ENCODE peak calls at places on chromosomes 13 and 19, in six cellular contexts. X is GM13977, T is heart right ventricle, K is endodermal cell, E is neural crest cell, R is HFFc6. V is an unnamed sample.

GRCh38 chr19:6424190-6424938 is at the start of gene KHSRP:
- DNase-seq in X (peak; percentile 60), T (peak; percentile 34), K (no peak), E (no peak), R (no peak), V (no peak)

GRCh38 chr19:56119585-56119978 is 1.5 kb downstream of the ZNF787 start:
- DNase-seq in X (no peak), T (no peak), K (no peak), E (no peak), R (peak; percentile 30), V (no peak)

GRCh38 chr13:87128006-87128405 is 543.2 kb upstream of the SLITRK5 start:
- DNase-seq in X (no peak), T (no peak), K (peak; percentile 81), E (no peak), R (no peak), V (no peak)

GRCh38 chr19:33456845-33457220 is 64.8 kb downstream of the PEPD start:
- DNase-seq in X (no peak), T (no peak), K (no peak), E (no peak), R (no peak), V (no peak)

GRCh38 chr13:45749026-45749759 is 47.1 kb downstream of the CBY2 start:
- DNase-seq in X (no peak), T (no peak), K (peak; percentile 53), E (no peak), R (no peak), V (no peak)

GRCh38 chr13:34682406-34682805 is 259.7 kb upstream of the NBEA start:
- DNase-seq in X (no peak), T (no peak), K (no peak), E (no peak), R (no peak), V (no peak)

GRCh38 chr19:18520848-18521691 is 800 bp downstream of the ELL start:
- DNase-seq in X (peak; percentile 58), T (peak; percentile 54), K (peak; percentile 73), E (peak; percentile 33), R (no peak), V (no peak)

GRCh38 chr13:101434486-101434885 is 18.0 kb upstream of the ITGBL1 start:
- DNase-seq in X (no peak), T (no peak), K (no peak), E (no peak), R (no peak), V (no peak)

GRCh38 chr13:111518161-111518791 is 197.8 kb downstream of the TEX29 start:
- DNase-seq in X (no peak), T (no peak), K (peak; percentile 66), E (no peak), R (no peak), V (no peak)

GRCh38 chr13:110448230-110448629 is 113.3 kb downstream of the RAB20 start:
- DNase-seq in X (no peak), T (no peak), K (no peak), E (no peak), R (peak; percentile 77), V (no peak)

GRCh38 chr19:45254044-45254531 is 3.0 kb downstream of the MARK4 start:
- DNase-seq in X (no peak), T (no peak), K (peak; percentile 49), E (no peak), R (no peak), V (no peak)

GRCh38 chr19:7908078-7908699 is 4.5 kb downstream of the MAP2K7 start:
- DNase-seq in X (no peak), T (no peak), K (no peak), E (no peak), R (no peak), V (no peak)

GRCh38 chr13:33111414-33112110 is 95.3 kb downstream of the KL start:
- DNase-seq in X (no peak), T (no peak), K (no peak), E (no peak), R (no peak), V (no peak)

GRCh38 chr19:46000497-46001246 is 5.4 kb downstream of the CCDC61 start:
- DNase-seq in X (peak; percentile 84), T (peak; percentile 44), K (peak; percentile 92), E (no peak), R (no peak), V (peak; percentile 85)

GRCh38 chr19:35155441-35155840 is 906 bp downstream of the FXYD5 start:
- DNase-seq in X (no peak), T (no peak), K (no peak), E (no peak), R (no peak), V (peak; percentile 58)

GRCh38 chr19:4844348-4845179 is 13.1 kb upstream of the TICAM1 start:
- DNase-seq in X (no peak), T (peak; percentile 39), K (no peak), E (no peak), R (no peak), V (no peak)

GRCh38 chr19:28008695-28009094 is 1204.3 kb downstream of the UQCRFS1 start:
- DNase-seq in X (no peak), T (no peak), K (peak; percentile 63), E (no peak), R (no peak), V (no peak)

GRCh38 chr19:28009696-28010095 is 1203.3 kb downstream of the UQCRFS1 start:
- DNase-seq in X (no peak), T (no peak), K (no peak), E (no peak), R (no peak), V (no peak)

GRCh38 chr19:28010656-28011055 is 1202.3 kb downstream of the UQCRFS1 start:
- DNase-seq in X (no peak), T (no peak), K (no peak), E (no peak), R (no peak), V (no peak)

GRCh38 chr19:28014821-28015405 is 1198.0 kb downstream of the UQCRFS1 start:
- DNase-seq in X (no peak), T (no peak), K (no peak), E (no peak), R (no peak), V (no peak)

DNA sequence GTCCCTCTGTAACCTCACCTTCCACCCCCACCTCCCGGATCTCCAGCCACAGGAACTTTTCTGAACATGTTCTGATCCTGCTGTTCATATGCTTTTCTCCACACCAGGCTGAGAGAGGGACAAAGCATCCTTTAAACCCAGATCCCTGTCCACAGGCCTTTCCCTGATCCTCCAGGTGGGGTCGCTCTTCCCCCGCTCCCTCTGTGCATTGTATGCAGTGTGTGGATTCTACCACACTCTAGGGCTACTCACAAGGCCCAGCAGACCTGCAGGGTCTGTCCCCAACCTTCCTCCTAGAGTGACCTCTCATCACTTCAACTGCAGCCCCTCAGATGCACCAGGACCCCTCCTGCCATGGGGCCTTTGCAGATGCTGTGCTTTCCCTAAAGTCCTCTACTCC is 1200.6 kb downstream of the UQCRFS1 start:
- DNase-seq in X (no peak), T (no peak), K (peak; percentile 91), E (no peak), R (no peak), V (no peak)
- TF ChIP-seq CTCF in X (peak; percentile 5), T (no peak), K (peak; percentile 97), E (no peak), R (no peak), V (peak; percentile 34)

DNA sequence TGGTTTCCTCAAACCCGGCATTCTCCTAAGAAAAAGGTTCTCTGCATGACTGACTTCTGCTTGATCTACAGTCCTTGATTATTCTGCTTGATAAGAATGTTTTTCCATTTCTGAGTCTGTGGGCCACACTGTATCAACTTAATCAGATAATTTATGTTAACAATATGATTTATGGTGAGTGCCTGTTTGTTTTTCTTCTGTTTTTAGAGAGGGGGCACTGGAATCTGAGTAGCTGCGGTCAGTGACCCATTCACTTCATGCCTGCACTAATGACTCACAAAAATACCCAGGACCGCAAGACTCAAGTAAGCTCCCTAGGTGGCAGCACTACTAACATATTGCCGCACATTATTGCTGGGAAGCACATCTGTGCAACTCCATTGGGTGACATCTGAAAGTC is 542.3 kb upstream of the ATXN8OS start:
- DNase-seq in X (peak; percentile 17), T (no peak), K (peak; percentile 77), E (no peak), R (peak; percentile 0), V (peak; percentile 13)
- TF ChIP-seq CTCF in X (peak; percentile 58), T (no peak), K (peak; percentile 76), E (peak; percentile 58), R (peak; percentile 33), V (peak; percentile 35)

DNA sequence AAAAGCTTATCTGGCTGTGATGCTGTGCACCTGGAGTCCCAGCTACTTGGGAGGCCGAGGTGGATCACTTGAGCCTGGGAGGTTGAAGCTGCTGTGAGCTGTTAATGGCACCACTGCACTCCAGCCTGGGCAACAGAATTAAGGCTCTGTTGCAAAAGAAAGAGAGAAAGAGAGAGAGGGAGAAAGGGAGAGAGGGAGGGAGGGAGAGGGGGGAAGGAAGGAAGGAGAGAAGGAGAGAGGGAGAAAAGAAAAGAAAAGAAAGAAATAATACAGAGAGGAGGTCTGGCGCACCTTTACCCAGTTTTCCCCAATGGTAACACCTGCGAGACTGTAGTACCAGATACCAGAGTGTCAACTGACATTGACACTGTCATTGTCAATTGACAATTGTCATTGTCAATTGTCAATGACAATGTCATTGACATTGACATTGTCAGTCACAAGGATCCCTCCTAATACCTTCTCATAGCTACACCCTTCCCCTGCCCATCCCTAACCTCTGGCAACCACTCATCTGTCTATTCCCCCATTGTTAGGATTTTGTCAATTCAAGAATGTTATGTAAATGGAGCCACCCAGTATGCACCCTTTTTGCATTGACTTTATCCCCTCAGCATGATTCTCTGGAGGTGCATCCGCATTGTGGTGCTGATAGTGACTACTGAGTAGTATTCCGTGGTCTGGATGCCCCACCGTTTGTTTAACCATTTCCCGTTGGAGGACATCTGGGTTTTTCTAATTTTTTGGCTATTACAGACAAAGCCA is 21.3 kb downstream of the PAK4 start:
- DNase-seq in X (no peak), T (no peak), K (no peak), E (no peak), R (no peak), V (no peak)
- TF ChIP-seq CTCF in X (no peak), T (no peak), K (no peak), E (no peak), R (no peak), V (no peak)

DNA sequence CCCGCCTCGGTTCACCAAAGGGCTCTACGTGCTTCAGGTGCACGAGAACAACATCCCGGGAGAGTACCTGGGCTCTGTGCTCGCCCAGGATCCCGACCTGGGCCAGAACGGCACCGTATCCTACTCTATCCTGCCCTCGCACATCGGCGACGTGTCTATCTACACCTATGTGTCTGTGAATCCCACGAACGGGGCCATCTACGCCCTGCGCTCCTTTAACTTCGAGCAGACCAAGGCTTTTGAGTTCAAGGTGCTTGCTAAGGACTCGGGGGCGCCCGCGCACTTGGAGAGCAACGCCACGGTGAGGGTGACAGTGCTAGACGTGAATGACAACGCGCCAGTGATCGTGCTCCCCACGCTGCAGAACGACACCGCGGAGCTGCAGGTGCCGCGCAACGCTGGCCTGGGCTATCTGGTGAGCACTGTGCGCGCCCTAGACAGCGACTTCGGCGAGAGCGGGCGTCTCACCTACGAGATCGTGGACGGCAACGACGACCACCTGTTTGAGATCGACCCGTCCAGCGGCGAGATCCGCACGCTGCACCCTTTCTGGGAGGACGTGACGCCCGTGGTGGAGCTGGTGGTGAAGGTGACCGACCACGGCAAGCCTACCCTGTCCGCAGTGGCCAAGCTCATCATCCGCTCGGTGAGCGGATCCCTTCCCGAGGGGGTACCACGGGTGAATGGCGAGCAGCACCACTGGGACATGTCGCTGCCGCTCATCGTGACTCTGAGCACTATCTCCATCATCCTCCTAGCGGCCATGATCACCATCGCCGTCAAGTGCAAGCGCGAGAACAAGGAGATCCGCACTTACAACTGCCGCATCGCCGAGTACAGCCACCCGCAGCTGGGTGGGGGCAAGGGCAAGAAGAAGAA is 2.6 kb downstream of the PCDH17 start:
- DNase-seq in X (no peak), T (peak; percentile 20), K (peak; percentile 83), E (peak; percentile 2), R (no peak), V (no peak)
- TF ChIP-seq CTCF in X (no peak), T (no peak), K (peak; percentile 64), E (peak; percentile 45), R (no peak), V (no peak)

GRCh38 chr13:40159736-40160135 is 504.3 kb downstream of the COG6 start:
- DNase-seq in X (no peak), T (no peak), K (no peak), E (no peak), R (no peak), V (no peak)
- TF ChIP-seq CTCF in X (no peak), T (no peak), K (no peak), E (no peak), R (no peak), V (no peak)